ENCODE peak calls at places on chromosomes 16 and 17, in four cellular contexts. One of them, this sample, is unnamed.

GRCh38 chr16:12612598-12613101 is 191.0 kb downstream of the CPPED1 start:
- DNase-seq in HCT116: peak; percentile 93
- DNase-seq in transverse colon: peak; percentile 12
- DNase-seq in prostate gland: no peak
- DNase-seq in this sample: no peak

GRCh38 chr17:13114601-13115024 is 96.8 kb upstream of the ELAC2 start:
- DNase-seq in HCT116: peak; percentile 13
- DNase-seq in transverse colon: no peak
- DNase-seq in prostate gland: no peak
- DNase-seq in this sample: no peak

GRCh38 chr16:48965391-48965790 is 316.2 kb downstream of the CBLN1 start:
- DNase-seq in HCT116: no peak
- DNase-seq in transverse colon: no peak
- DNase-seq in prostate gland: no peak
- DNase-seq in this sample: no peak

GRCh38 chr17:58402679-58403078 is 14.7 kb downstream of the RNF43 start:
- DNase-seq in HCT116: peak; percentile 66
- DNase-seq in transverse colon: no peak
- DNase-seq in prostate gland: no peak
- DNase-seq in this sample: peak; percentile 77

GRCh38 chr16:85395207-85395912 is 217.8 kb upstream of the GSE1 start:
- DNase-seq in HCT116: peak; percentile 92
- DNase-seq in transverse colon: peak; percentile 67
- DNase-seq in prostate gland: peak; percentile 72
- DNase-seq in this sample: peak; percentile 71

GRCh38 chr17:31095239-31096105 is 695 bp downstream of the NF1 start:
- DNase-seq in HCT116: no peak
- DNase-seq in transverse colon: peak; percentile 57
- DNase-seq in prostate gland: peak; percentile 33
- DNase-seq in this sample: peak; percentile 54

GRCh38 chr16:10171225-10171624 is 11.0 kb downstream of the GRIN2A start:
- DNase-seq in HCT116: no peak
- DNase-seq in transverse colon: no peak
- DNase-seq in prostate gland: no peak
- DNase-seq in this sample: no peak

GRCh38 chr17:71633391-71633849 is 487.4 kb upstream of the SOX9 start:
- DNase-seq in HCT116: peak; percentile 59
- DNase-seq in transverse colon: peak; percentile 75
- DNase-seq in prostate gland: peak; percentile 33
- DNase-seq in this sample: peak; percentile 48

GRCh38 chr17:19238167-19238505 is 970 bp downstream of the EPN2 start:
- DNase-seq in HCT116: no peak
- DNase-seq in transverse colon: peak; percentile 55
- DNase-seq in prostate gland: peak; percentile 46
- DNase-seq in this sample: no peak

GRCh38 chr16:19289805-19290490 is 4.4 kb downstream of the CLEC19A start:
- DNase-seq in HCT116: no peak
- DNase-seq in transverse colon: no peak
- DNase-seq in prostate gland: peak; percentile 6
- DNase-seq in this sample: peak; percentile 19

DNA sequence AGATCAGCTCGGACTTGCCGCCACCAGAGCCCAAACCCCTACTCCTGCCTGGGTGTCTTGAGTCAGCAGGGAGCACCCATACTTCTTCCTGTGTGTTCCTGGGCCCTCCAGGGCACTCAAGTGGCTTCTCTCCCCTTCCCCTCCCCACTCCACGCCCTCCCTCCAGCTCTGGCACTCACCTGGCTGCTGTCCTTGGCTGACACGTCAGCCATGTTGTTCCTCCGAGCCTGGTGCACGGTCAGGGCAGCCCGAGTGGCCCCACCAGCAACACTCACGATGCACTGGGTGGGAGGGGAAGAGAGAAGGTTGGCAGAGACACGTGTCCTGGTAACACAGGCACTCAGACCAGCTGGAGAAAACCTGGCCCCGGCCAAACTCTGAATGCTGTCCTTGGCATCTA is 11.5 kb downstream of the RUSF1 start:
- DNase-seq in HCT116: no peak
- DNase-seq in transverse colon: no peak
- DNase-seq in prostate gland: no peak
- DNase-seq in this sample: no peak
- TF ChIP-seq POLR2AphosphoS5 in HCT116: no peak
- TF ChIP-seq POLR2AphosphoS5 in transverse colon: no peak
- TF ChIP-seq POLR2AphosphoS5 in prostate gland: no peak
- TF ChIP-seq POLR2AphosphoS5 in this sample: no peak

GRCh38 chr17:82126479-82127314 is 28.7 kb upstream of the FASN start:
- DNase-seq in HCT116: no peak
- DNase-seq in transverse colon: peak; percentile 21
- DNase-seq in prostate gland: no peak
- DNase-seq in this sample: no peak

GRCh38 chr17:82129095-82129494 is 31.1 kb upstream of the FASN start:
- DNase-seq in HCT116: peak; percentile 12
- DNase-seq in transverse colon: no peak
- DNase-seq in prostate gland: no peak
- DNase-seq in this sample: no peak

GRCh38 chr17:82128287-82128686 is 30.3 kb upstream of the FASN start:
- DNase-seq in HCT116: no peak
- DNase-seq in transverse colon: no peak
- DNase-seq in prostate gland: no peak
- DNase-seq in this sample: no peak

GRCh38 chr17:82127315-82127595 is 29.2 kb upstream of the FASN start:
- DNase-seq in HCT116: no peak
- DNase-seq in transverse colon: no peak
- DNase-seq in prostate gland: no peak
- DNase-seq in this sample: no peak

DNA sequence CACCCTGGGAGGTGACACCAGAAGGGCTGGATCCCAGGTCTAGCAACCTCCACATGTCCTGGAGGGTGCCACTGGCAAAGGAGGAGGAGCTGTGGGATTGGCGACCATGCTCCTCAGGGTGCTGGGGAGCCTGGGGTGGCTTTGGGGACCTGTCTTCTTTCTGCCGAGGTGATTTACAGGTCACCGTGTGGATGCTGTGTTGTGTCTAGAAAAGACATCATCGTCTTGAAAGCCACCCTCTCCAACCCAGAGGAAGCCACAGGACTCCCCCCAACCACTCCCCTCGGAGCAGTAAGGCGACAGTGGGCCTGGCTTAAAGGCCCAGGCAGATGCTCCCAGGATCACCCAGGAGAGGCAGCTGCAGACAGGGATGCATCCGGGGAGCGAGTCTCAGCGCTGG is 29.7 kb upstream of the FASN start:
- DNase-seq in HCT116: no peak
- DNase-seq in transverse colon: no peak
- DNase-seq in prostate gland: no peak
- DNase-seq in this sample: no peak
- H3K4me1 ChIP-seq in HCT116: no peaks in the 10 kb centered on the region
- H3K4me1 ChIP-seq in transverse colon: no peaks in the 10 kb centered on the region
- H3K4me1 ChIP-seq in prostate gland: no peaks in the 10 kb centered on the region
- H3K4me1 ChIP-seq in this sample: no peaks in the 10 kb centered on the region

GRCh38 chr16:1945559-1946391 is 2.8 kb upstream of the MSRB1 start:
- DNase-seq in HCT116: no peak
- DNase-seq in transverse colon: no peak
- DNase-seq in prostate gland: no peak
- DNase-seq in this sample: no peak
- TF ChIP-seq POLR2AphosphoS5 in HCT116: no peak
- TF ChIP-seq POLR2AphosphoS5 in transverse colon: no peak
- TF ChIP-seq POLR2AphosphoS5 in prostate gland: no peak
- TF ChIP-seq POLR2AphosphoS5 in this sample: no peak

GRCh38 chr16:57997176-57997527 is 3.3 kb downstream of the ZNF319 start:
- DNase-seq in HCT116: no peak
- DNase-seq in transverse colon: no peak
- DNase-seq in prostate gland: no peak
- DNase-seq in this sample: no peak
- H3K4me1 ChIP-seq in HCT116: peaks cover 17% of the 10 kb centered on the region
- H3K4me1 ChIP-seq in transverse colon: peaks cover 13% of the 10 kb centered on the region
- H3K4me1 ChIP-seq in prostate gland: peaks cover 13% of the 10 kb centered on the region
- H3K4me1 ChIP-seq in this sample: peaks cover 6% of the 10 kb centered on the region

GRCh38 chr16:22685162-22685830 is 128.7 kb upstream of the HS3ST2 start:
- DNase-seq in HCT116: no peak
- DNase-seq in transverse colon: peak; percentile 59
- DNase-seq in prostate gland: peak; percentile 56
- DNase-seq in this sample: no peak
- TF ChIP-seq POLR2AphosphoS5 in HCT116: no peak
- TF ChIP-seq POLR2AphosphoS5 in transverse colon: peak; percentile 71
- TF ChIP-seq POLR2AphosphoS5 in prostate gland: peak; percentile 94
- TF ChIP-seq POLR2AphosphoS5 in this sample: peak; percentile 98

DNA sequence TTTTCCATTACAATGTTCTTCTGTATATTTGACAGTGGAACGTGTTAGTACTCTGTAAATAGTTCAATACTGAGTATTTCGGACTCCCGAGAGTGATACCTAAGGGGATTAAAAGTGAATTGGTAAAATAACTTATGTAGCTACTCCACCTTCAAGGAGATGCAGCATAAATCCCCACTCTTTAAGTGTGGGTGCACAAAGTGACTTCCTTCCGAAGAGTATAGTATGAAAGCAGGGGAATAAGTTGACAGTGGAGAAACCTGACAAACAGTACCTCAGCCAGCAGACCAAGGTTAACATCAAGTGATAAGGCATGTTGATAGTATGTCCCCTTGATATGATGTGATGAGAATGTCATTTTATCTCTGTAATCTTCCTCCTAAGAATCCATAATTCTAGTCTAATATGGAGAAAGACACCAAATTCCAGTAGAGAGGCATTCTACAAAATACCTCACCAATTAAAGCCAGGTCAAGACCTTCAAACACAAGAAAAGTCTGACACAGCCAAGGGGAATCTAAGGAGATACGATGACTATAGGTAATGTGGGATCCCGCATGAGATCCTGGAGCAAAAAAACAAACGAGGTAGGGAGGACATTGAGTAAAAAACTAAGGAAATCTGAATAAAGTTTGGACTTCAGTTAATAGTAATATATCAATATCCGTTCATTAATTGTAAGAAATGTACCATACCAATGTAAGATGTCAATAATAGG is 1.8 kb upstream of the ZPBP2 start:
- DNase-seq in HCT116: no peak
- DNase-seq in transverse colon: no peak
- DNase-seq in prostate gland: no peak
- DNase-seq in this sample: no peak
- H3K4me1 ChIP-seq in HCT116: peaks cover 7% of the 10 kb centered on the region
- H3K4me1 ChIP-seq in transverse colon: peaks cover 8% of the 10 kb centered on the region
- H3K4me1 ChIP-seq in prostate gland: peaks cover 3% of the 10 kb centered on the region
- H3K4me1 ChIP-seq in this sample: no peaks in the 10 kb centered on the region

GRCh38 chr16:29899516-29900101 is at the start of gene SEZ6L2:
- DNase-seq in HCT116: peak; percentile 90
- DNase-seq in transverse colon: peak; percentile 86
- DNase-seq in prostate gland: peak; percentile 82
- DNase-seq in this sample: peak; percentile 55
- TF ChIP-seq POLR2AphosphoS5 in HCT116: peak; percentile 81
- TF ChIP-seq POLR2AphosphoS5 in transverse colon: no peak
- TF ChIP-seq POLR2AphosphoS5 in prostate gland: peak; percentile 27
- TF ChIP-seq POLR2AphosphoS5 in this sample: no peak